ENCODE peak calls at places on chromosomes 16 and 17, in nine cellular contexts. W is NCI-H226; G is breast epithelium; E is stimulated activated CD8-positive, alpha-beta memory T cell treated with anti-CD3 and anti-CD28 coated beads, Interleukin-7, amount 100 ng/mL, for 24 hours; H is left ventricle myocardium inferior; J is stimulated activated CD4-positive, alpha-beta T cell treated with anti-CD3 and anti-CD28 coated beads, Interleukin-2, amount 100 ng/mL, for 48 hours; B is memory B cell; M is astrocyte of the cerebellum; Q is WTC11. Z is an unnamed sample.

GRCh38 chr16:28155293-28155692 is 56.5 kb downstream of the XPO6 start:
- DNase-seq in Q (no peak), W (no peak), H (no peak), E (no peak), B (no peak), J (no peak), G (no peak), M (no peak), Z (no peak)

GRCh38 chr17:75345514-75346167 is 56.4 kb upstream of the SLC25A19 start:
- DNase-seq in B (peak), Q (peak), H (no peak), G (no peak), M (no peak), W (no peak), J (no peak), E (no peak), Z (no peak)

GRCh38 chr17:63120406-63120805 is 154.4 kb downstream of the TANC2 start:
- DNase-seq in E (no peak), W (peak), J (no peak), Q (no peak), H (no peak), B (no peak), M (peak), G (no peak), Z (no peak)

GRCh38 chr16:12097523-12098428 is 121.2 kb downstream of the SNX29 start:
- DNase-seq in G (no peak), W (no peak), B (no peak), Q (no peak), H (peak), E (no peak), M (no peak), J (no peak), Z (no peak)

GRCh38 chr16:2748757-2749455 is 3.5 kb upstream of the SRRM2 start:
- DNase-seq in M (no peak), J (no peak), Q (no peak), G (no peak), E (no peak), B (no peak), W (no peak), H (no peak), Z (no peak)

GRCh38 chr16:89375686-89376085 is 114.7 kb downstream of the ANKRD11 start:
- DNase-seq in W (no peak), H (no peak), M (no peak), B (no peak), Q (no peak), G (no peak), E (no peak), J (no peak), Z (no peak)

GRCh38 chr17:76922967-76923366 is 54.8 kb downstream of the MGAT5B start:
- DNase-seq in H (no peak), E (no peak), W (no peak), G (no peak), B (no peak), J (no peak), Q (no peak), M (no peak), Z (no peak)

GRCh38 chr17:11598274-11599221 is at the start of gene DNAH9:
- DNase-seq in M (peak), W (no peak), B (no peak), Q (peak), E (peak), G (peak), H (peak), J (no peak), Z (no peak)

GRCh38 chr17:28985950-28986713 is 19.7 kb downstream of the SEZ6 start:
- DNase-seq in E (no peak), M (no peak), W (no peak), G (no peak), J (no peak), Q (peak), B (no peak), H (no peak), Z (no peak)

GRCh38 chr16:80968386-80969113 is 38.1 kb downstream of the CMC2 start:
- DNase-seq in H (no peak), M (peak), J (no peak), G (no peak), Q (no peak), B (no peak), W (peak), E (no peak), Z (no peak)

GRCh38 chr16:10554569-10554968 is 25.8 kb downstream of the EMP2 start:
- DNase-seq in J (no peak), B (peak), G (no peak), H (no peak), E (no peak), Q (no peak), W (no peak), M (no peak), Z (no peak)

GRCh38 chr17:17692353-17693252 is 11.3 kb downstream of the RAI1 start:
- DNase-seq in Q (no peak), G (no peak), B (no peak), J (no peak), H (no peak), M (no peak), E (no peak), W (no peak), Z (no peak)

GRCh38 chr17:80441133-80441578 is 26.2 kb downstream of the ENDOV start:
- DNase-seq in B (peak), Q (peak), H (peak), G (no peak), E (peak), W (peak), M (no peak), J (peak), Z (no peak)

GRCh38 chr16:80720759-80721470 is 83.5 kb downstream of the CDYL2 start:
- DNase-seq in M (no peak), H (no peak), G (no peak), J (no peak), E (no peak), B (no peak), W (no peak), Q (no peak), Z (no peak)

GRCh38 chr16:50747206-50747956 is 5.5 kb downstream of the CYLD start:
- DNase-seq in M (no peak), J (no peak), B (peak), H (no peak), Q (no peak), E (no peak), W (no peak), G (no peak), Z (no peak)

GRCh38 chr17:48427598-48427997 is 2.4 kb downstream of the SKAP1 start:
- DNase-seq in B (no peak), M (no peak), E (no peak), J (peak), G (no peak), W (no peak), Q (no peak), H (no peak), Z (no peak)

GRCh38 chr17:65287040-65287439 is 149.9 kb downstream of the RGS9 start:
- DNase-seq in J (no peak), W (peak), H (no peak), B (no peak), M (peak), Q (no peak), G (no peak), E (no peak), Z (peak)

GRCh38 chr16:4319454-4319853 is 3.6 kb downstream of the GLIS2 start:
- DNase-seq in H (no peak), M (no peak), W (no peak), E (peak), G (no peak), J (peak), B (peak), Q (no peak), Z (no peak)

GRCh38 chr16:67260426-67261063 is 11.8 kb downstream of the SLC9A5 start:
- DNase-seq in H (no peak), Q (no peak), J (no peak), W (peak), E (no peak), G (no peak), B (peak), M (peak), Z (no peak)

GRCh38 chr16:24925163-24925562 is 79.4 kb downstream of the SLC5A11 start:
- DNase-seq in E (no peak), M (no peak), W (no peak), Q (no peak), J (no peak), B (no peak), H (no peak), G (no peak), Z (no peak)

GRCh38 chr16:9447195-9447551 is 355.7 kb downstream of the HAPSTR1 start:
- DNase-seq in B (no peak), E (no peak), J (no peak), G (no peak), H (peak), M (no peak), W (no peak), Q (no peak), Z (no peak)

GRCh38 chr17:72386619-72387237 is 265.9 kb downstream of the SOX9 start:
- DNase-seq in H (no peak), W (no peak), J (no peak), G (no peak), Q (no peak), E (no peak), B (no peak), M (no peak), Z (no peak)